ENCODE peak calls at places on chromosomes 4 and X, in ten cellular contexts. J is NT2/D1; R is cardiac muscle cell; C is SJSA1; A is AG04450; L is K562; D is mesendoderm; S is CD8-positive, alpha-beta T cell; U is SK-N-SH; G is PC-3. P is an unnamed sample.

GRCh38 chrX:32966956-32967355 is 244.4 kb downstream of the DMD start:
- DNase-seq in U (no peak), L (no peak), G (no peak), C (no peak), S (no peak), D (no peak), R (no peak), J (no peak), A (no peak), P (no peak)

GRCh38 chr4:114600066-114600552 is 1.5 kb downstream of the UGT8 start:
- DNase-seq in D (no peak), J (no peak), U (no peak), C (no peak), G (peak; percentile 9), R (peak; percentile 15), A (no peak), S (no peak), L (no peak), P (no peak)

GRCh38 chrX:16258936-16259335 is 91.7 kb downstream of the MAGEB17 start:
- DNase-seq in U (no peak), L (no peak), D (peak; percentile 2), S (no peak), A (peak; percentile 13), R (no peak), J (no peak), C (no peak), G (no peak), P (no peak)

GRCh38 chrX:75746891-75747639 is 38.0 kb downstream of the MAGEE2 start:
- DNase-seq in R (peak; percentile 62), S (peak; percentile 9), U (peak; percentile 64), D (peak; percentile 53), L (no peak), J (peak; percentile 15), G (peak; percentile 22), C (peak; percentile 3), A (no peak), P (no peak)

GRCh38 chr4:123676550-123677229 is 280.1 kb downstream of the SPRY1 start:
- DNase-seq in J (no peak), D (peak; percentile 20), R (peak; percentile 77), G (peak; percentile 6), U (no peak), S (no peak), C (no peak), L (no peak), A (no peak), P (no peak)

GRCh38 chrX:47991263-47992092 is 12.3 kb downstream of the ZNF182 start:
- DNase-seq in L (no peak), U (no peak), D (no peak), C (no peak), G (peak; percentile 13), J (no peak), S (no peak), R (no peak), A (no peak), P (no peak)

GRCh38 chr4:87078987-87079469 is 141.4 kb downstream of the KLHL8 start:
- DNase-seq in G (no peak), A (peak; percentile 51), S (no peak), U (no peak), C (peak; percentile 78), R (no peak), J (no peak), L (no peak), D (no peak), P (no peak)

GRCh38 chr4:118964891-118965411 is 76.3 kb downstream of the SYNPO2 start:
- DNase-seq in R (no peak), A (no peak), C (peak; percentile 29), D (no peak), U (no peak), G (no peak), J (no peak), S (no peak), L (no peak), P (no peak)

GRCh38 chr4:110663738-110664444 is 41.0 kb upstream of the PITX2 start:
- DNase-seq in L (no peak), G (peak; percentile 76), R (no peak), C (peak; percentile 62), D (no peak), J (no peak), A (no peak), S (no peak), U (no peak), P (no peak)

GRCh38 chr4:87516683-87517082 is 12.5 kb downstream of the SPARCL1 start:
- DNase-seq in S (no peak), J (no peak), L (no peak), D (peak; percentile 39), G (no peak), R (no peak), U (no peak), A (no peak), C (no peak), P (peak; percentile 26)

GRCh38 chr4:182188622-182189021 is 54.6 kb upstream of the TENM3 start:
- DNase-seq in U (no peak), J (no peak), R (no peak), G (no peak), A (no peak), S (no peak), C (no peak), L (no peak), D (no peak), P (no peak)

GRCh38 chrX:107678957-107679740 is 50.8 kb downstream of the PRPS1 start:
- DNase-seq in A (no peak), S (peak; percentile 72), D (no peak), J (no peak), C (peak; percentile 10), R (no peak), G (no peak), U (no peak), L (peak; percentile 31), P (no peak)

GRCh38 chr4:6469898-6470501 is 2.4 kb downstream of the PPP2R2C start:
- DNase-seq in U (no peak), L (no peak), S (no peak), R (no peak), D (no peak), A (no peak), C (no peak), G (no peak), J (no peak), P (no peak)

GRCh38 chr4:106201373-106201772 is 114.6 kb downstream of the TBCK start:
- DNase-seq in L (no peak), D (peak; percentile 14), S (no peak), U (peak; percentile 28), R (peak; percentile 37), G (peak; percentile 33), A (no peak), C (no peak), J (no peak), P (no peak)

GRCh38 chrX:93420635-93421034 is 252.7 kb downstream of the NAP1L3 start:
- DNase-seq in L (no peak), G (no peak), R (no peak), C (no peak), D (no peak), U (no peak), S (no peak), A (no peak), J (no peak), P (no peak)

DNA sequence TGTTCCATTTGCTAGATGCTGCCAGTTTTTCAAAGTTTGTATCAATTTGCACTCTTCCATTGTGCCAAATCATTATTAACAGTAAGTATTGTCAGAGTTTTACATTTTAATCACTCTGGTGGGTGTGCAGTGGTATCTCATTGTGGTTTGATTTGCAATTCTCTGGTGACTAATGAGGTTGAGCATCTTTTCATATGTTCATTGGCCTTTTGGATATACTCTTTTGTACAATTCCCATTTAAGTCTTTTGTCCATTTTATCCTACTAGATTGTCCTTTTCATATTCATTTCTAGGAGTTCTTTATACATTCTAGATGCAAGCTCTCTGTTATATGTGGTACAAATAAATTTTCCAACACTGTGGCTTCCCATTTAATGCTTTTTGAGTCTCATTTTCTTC is 17.4 kb upstream of the ARHGAP36 start:
- DNase-seq in G (no peak), R (no peak), D (no peak), C (no peak), L (no peak), A (no peak), J (no peak), U (no peak), S (no peak), P (no peak)
- H3K27me3 ChIP-seq in G (peaks cover 6% of the 10 kb centered on the region), R (no peaks in the 10 kb centered on the region), D (no peaks in the 10 kb centered on the region), C (no peaks in the 10 kb centered on the region), L (peaks cover 5% of the 10 kb centered on the region), A (no peaks in the 10 kb centered on the region), J (no peaks in the 10 kb centered on the region), U (peaks cover 18% of the 10 kb centered on the region), S (no peaks in the 10 kb centered on the region), P (peaks cover 40% of the 10 kb centered on the region)

GRCh38 chr4:112272292-112272691 is 13.4 kb downstream of the TIFA start:
- DNase-seq in G (no peak), C (no peak), S (no peak), U (no peak), R (no peak), D (no peak), A (no peak), L (no peak), J (no peak), P (no peak)

GRCh38 chr4:112266823-112267222 is 18.9 kb downstream of the TIFA start:
- DNase-seq in R (no peak), D (no peak), G (peak; percentile 23), J (no peak), L (peak; percentile 23), C (no peak), S (no peak), U (peak; percentile 12), A (no peak), P (no peak)

GRCh38 chr4:112270643-112271484 is 14.8 kb downstream of the TIFA start:
- DNase-seq in U (no peak), S (no peak), R (no peak), A (peak; percentile 66), D (no peak), C (peak; percentile 28), L (no peak), J (peak; percentile 20), G (peak; percentile 59), P (no peak)

GRCh38 chr4:112274959-112275358 is 10.7 kb downstream of the TIFA start:
- DNase-seq in R (no peak), G (no peak), D (no peak), J (no peak), S (no peak), A (no peak), U (no peak), C (no peak), L (no peak), P (no peak)

GRCh38 chr4:112270051-112270450 is 15.7 kb downstream of the TIFA start:
- DNase-seq in A (no peak), L (no peak), D (no peak), R (no peak), S (no peak), G (no peak), C (no peak), U (no peak), J (no peak), P (no peak)
- H3K4me3 ChIP-seq in A (no peak overlapping the region), L (no peak overlapping the region), D (no peak overlapping the region), R (no peak overlapping the region), S (no peak overlapping the region), G (no peak overlapping the region), C (no peak overlapping the region), U (no peak overlapping the region), J (no peak overlapping the region), P (no peak overlapping the region)

GRCh38 chrX:109691752-109692151 is 41.3 kb downstream of the ACSL4 start:
- DNase-seq in U (no peak), R (no peak), A (no peak), S (no peak), J (no peak), G (no peak), C (no peak), D (no peak), L (no peak), P (no peak)
- H3K27me3 ChIP-seq in U (no peaks in the 10 kb centered on the region), R (no peaks in the 10 kb centered on the region), A (no peaks in the 10 kb centered on the region), S (no peaks in the 10 kb centered on the region), J (no peaks in the 10 kb centered on the region), G (no peaks in the 10 kb centered on the region), C (no peaks in the 10 kb centered on the region), D (no peaks in the 10 kb centered on the region), L (no peaks in the 10 kb centered on the region), P (no peaks in the 10 kb centered on the region)

GRCh38 chrX:49043987-49044281 is 777 bp upstream of the TFE3 start:
- DNase-seq in G (no peak), J (no peak), A (no peak), C (no peak), R (no peak), L (no peak), S (no peak), D (no peak), U (no peak), P (no peak)
- H3K4me3 ChIP-seq in G (peak overlapping the region; percentile 64), J (peak overlapping the region; percentile 41), A (peak overlapping the region; percentile 40), C (peak overlapping the region; percentile 24), R (no peak overlapping the region), L (peak overlapping the region; percentile 37), S (peak overlapping the region; percentile 2), D (no peak overlapping the region), U (no peak overlapping the region), P (peak overlapping the region; percentile 26)

P was measured in WERI-Rb-1.